ENCODE peak calls at places on chromosomes 3 and 15, in five cellular contexts. J, X, H, Q and I are unnamed samples.
A peak's percentile ranks its signal among the peaks of the same experiment; 100 is the strongest.

GRCh38 chr3:128075516-128076464 is 23.6 kb downstream of the SEC61A1 start:
- DNase-seq in J (peak; percentile 95), X (peak; percentile 94), H (peak; percentile 75), Q (peak; percentile 97), I (peak; percentile 82)

GRCh38 chr15:74302821-74303359 is 64.6 kb downstream of the CYP11A1 start:
- DNase-seq in J (peak; percentile 77), X (no peak), H (no peak), Q (peak; percentile 77), I (no peak)

GRCh38 chr3:71616571-71617021 is 33.1 kb upstream of the FOXP1 start:
- DNase-seq in J (no peak), X (no peak), H (no peak), Q (no peak), I (no peak)

GRCh38 chr3:69770976-69771634 is 31.8 kb downstream of the MITF start:
- DNase-seq in J (no peak), X (no peak), H (no peak), Q (no peak), I (no peak)

GRCh38 chr15:94838281-94838680 is 606.9 kb downstream of the MCTP2 start:
- DNase-seq in J (no peak), X (no peak), H (no peak), Q (no peak), I (no peak)

GRCh38 chr15:101521563-101521962 is 32.1 kb upstream of the PCSK6 start:
- DNase-seq in J (no peak), X (no peak), H (no peak), Q (no peak), I (no peak)

GRCh38 chr15:77602800-77603199 is 29.9 kb downstream of the LINGO1 start:
- DNase-seq in J (no peak), X (no peak), H (no peak), Q (no peak), I (no peak)

GRCh38 chr3:17801131-17801530 is 58.7 kb upstream of the TBC1D5 start:
- DNase-seq in J (no peak), X (no peak), H (no peak), Q (no peak), I (no peak)

GRCh38 chr3:9891072-9891622 is 737 bp downstream of the JAGN1 start:
- DNase-seq in J (no peak), X (no peak), H (no peak), Q (no peak), I (no peak)

GRCh38 chr15:28952666-28953491 is 67.1 kb downstream of the APBA2 start:
- DNase-seq in J (no peak), X (no peak), H (no peak), Q (no peak), I (no peak)

GRCh38 chr15:90291679-90292356 is 26.3 kb downstream of the NGRN start:
- DNase-seq in J (no peak), X (no peak), H (no peak), Q (no peak), I (no peak)

GRCh38 chr3:10339376-10339955 is 18.6 kb upstream of the SEC13 start:
- DNase-seq in J (no peak), X (no peak), H (no peak), Q (no peak), I (no peak)